ENCODE peak calls at places on chromosomes 5 and 9, in six cellular contexts. I, J, W, L, K and T are unnamed samples. For H3K9me3 and H3K36me3, the result is how much of the 10 kb centered on the place peaks cover.

GRCh38 chr9:85483214-85483613 is 258.5 kb downstream of the AGTPBP1 start:
- DNase-seq in J (peak), W (no peak), K (no peak), L (no peak), I (no peak), T (no peak)

GRCh38 chr5:2861605-2862004 is 110.1 kb upstream of the IRX2 start:
- DNase-seq in W (no peak), L (no peak), J (no peak), I (no peak), K (no peak), T (no peak)

GRCh38 chr9:68690088-68690487 is 15.0 kb upstream of the PIP5K1B start:
- DNase-seq in J (no peak), K (peak), W (peak), I (no peak), L (no peak), T (no peak)

GRCh38 chr5:142017832-142018427 is 5.1 kb upstream of the GNPDA1 start:
- DNase-seq in L (no peak), I (no peak), K (no peak), J (peak), W (no peak), T (no peak)

GRCh38 chr9:133703571-133704399 is 34.4 kb downstream of the SARDH start:
- DNase-seq in W (no peak), J (peak), L (no peak), I (no peak), K (peak), T (peak)

GRCh38 chr9:136488247-136489214 is 5.7 kb upstream of the SEC16A start:
- DNase-seq in J (peak), K (peak), I (peak), L (peak), W (peak), T (peak)

GRCh38 chr9:136508729-136509500 is 26.1 kb upstream of the SEC16A start:
- DNase-seq in I (no peak), K (no peak), L (no peak), J (no peak), W (no peak), T (no peak)

GRCh38 chr9:106322741-106323140 is 540.2 kb upstream of the ZNF462 start:
- DNase-seq in K (no peak), J (no peak), W (no peak), I (no peak), L (no peak), T (no peak)

GRCh38 chr5:33311893-33312292 is 128.9 kb upstream of the TARS1 start:
- DNase-seq in W (no peak), L (no peak), K (no peak), J (no peak), I (peak), T (no peak)

DNA sequence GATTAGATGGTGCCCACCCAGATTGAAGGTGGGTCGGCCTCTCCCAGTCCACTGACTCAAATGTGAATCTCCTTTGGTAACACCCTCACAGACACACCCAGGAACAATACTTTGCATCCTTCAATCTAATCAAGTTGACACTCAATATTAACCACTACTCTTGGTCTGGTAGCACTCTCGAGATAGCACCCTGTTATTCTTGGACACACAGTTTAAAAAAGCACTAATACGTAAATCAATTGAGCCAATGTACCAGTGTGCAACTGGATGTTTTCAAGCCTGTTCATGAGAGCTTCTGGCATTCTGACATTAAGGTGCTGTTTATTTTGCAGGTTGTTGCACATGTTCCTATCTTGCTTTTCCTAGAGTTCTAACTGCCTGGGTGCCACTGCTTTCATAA is 35.3 kb downstream of the MARCHF3 start:
- DNase-seq in J (no peak), K (no peak), W (no peak), L (no peak), I (no peak), T (no peak)
- H3K9me3 ChIP-seq in J (under half), K (under half), W (under half), L (under half), I (under half), T (under half)

GRCh38 chr9:128409998-128410397 is 10.7 kb upstream of the CERCAM start:
- DNase-seq in L (no peak), W (no peak), K (no peak), J (no peak), I (peak), T (no peak)
- TF ChIP-seq CTCF in L (peak), W (no peak), K (peak), J (peak), I (peak), T (no peak)

DNA sequence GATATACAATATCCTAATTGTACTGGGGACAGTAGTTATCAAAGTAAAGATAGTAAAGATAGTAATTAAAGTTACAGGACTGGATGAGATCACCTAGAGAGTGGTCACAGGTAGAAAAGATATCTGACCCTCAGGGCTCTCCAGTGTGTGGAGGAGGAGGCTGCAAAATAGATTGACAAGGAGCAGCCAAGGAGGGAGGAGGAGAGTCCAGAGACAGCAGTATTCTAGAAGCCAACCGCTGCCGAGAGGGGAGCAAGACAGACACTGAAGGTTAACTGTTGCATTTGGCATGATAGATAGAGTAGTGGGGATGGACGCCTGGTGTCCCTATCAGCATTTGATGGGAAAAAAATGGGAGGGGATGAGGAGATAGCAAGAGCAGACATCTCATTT is 17.0 kb upstream of the F2RL1 start:
- DNase-seq in I (no peak), L (no peak), K (no peak), J (no peak), W (no peak), T (no peak)
- H3K36me3 ChIP-seq in I (under half), L (under half), K (under half), J (under half), W (under half), T (under half)

GRCh38 chr5:178774866-178775539 is 44.5 kb upstream of the ZNF354A start:
- DNase-seq in L (peak), I (no peak), K (no peak), J (no peak), W (no peak), T (no peak)

GRCh38 chr5:178774446-178774845 is 44.0 kb upstream of the ZNF354A start:
- DNase-seq in K (no peak), W (no peak), J (no peak), L (peak), I (no peak), T (no peak)

GRCh38 chr5:178780581-178781498 is 50.4 kb upstream of the ZNF354A start:
- DNase-seq in L (peak), W (no peak), K (no peak), I (no peak), J (no peak), T (no peak)

GRCh38 chr5:178778919-178779318 is 48.5 kb upstream of the ZNF354A start:
- DNase-seq in L (no peak), W (no peak), I (no peak), J (no peak), K (no peak), T (no peak)

DNA sequence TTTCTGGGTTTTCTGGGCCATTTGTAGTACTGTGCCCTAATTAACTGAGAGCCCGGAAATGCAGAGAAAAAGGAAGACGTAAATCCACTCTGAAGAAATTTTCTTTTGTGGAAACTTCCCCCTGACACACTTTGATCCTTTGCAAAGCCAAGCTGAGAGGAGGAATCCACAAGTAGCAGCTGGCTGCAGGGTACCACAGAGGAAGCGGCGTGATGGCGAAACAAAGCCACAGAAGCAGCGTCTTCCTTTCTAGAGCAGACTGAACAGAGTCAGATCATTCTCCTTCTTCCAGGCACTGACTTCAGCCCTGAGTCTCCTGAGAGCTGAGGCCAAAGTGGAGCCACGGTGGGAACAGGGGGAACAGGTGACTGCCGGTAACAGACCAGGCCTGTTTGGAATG is 47.1 kb upstream of the ZNF354A start:
- DNase-seq in W (no peak), K (no peak), L (peak), J (no peak), I (no peak), T (no peak)
- H3K9me3 ChIP-seq in W (under half), K (under half), L (under half), J (under half), I (under half), T (under half)

GRCh38 chr9:97997330-97998276 is 14.5 kb downstream of the ANP32B start:
- DNase-seq in K (no peak), L (no peak), W (no peak), J (no peak), I (no peak), T (no peak)
- TF ChIP-seq CTCF in K (no peak), L (no peak), W (no peak), J (no peak), I (no peak), T (no peak)